ENCODE peak calls at places on chromosomes 16 and 17, in ten cellular contexts. Y is mammary epithelial cell; D is CD4-positive, alpha-beta memory T cell; P is sigmoid colon; G is BE2C; L is hepatocyte; Z is fibroblast of lung; A is Panc1; Q is thoracic aorta; O is right cardiac atrium. C is an unnamed sample.

GRCh38 chr17:73652886-73653480 is 8.7 kb upstream of the SDK2 start:
- DNase-seq in G (no peak), L (no peak), O (no peak), Y (no peak), A (no peak), Q (no peak), Z (no peak), D (no peak), P (no peak), C (no peak)

GRCh38 chr17:6695565-6695964 is 17.6 kb downstream of the SLC13A5 start:
- DNase-seq in Z (no peak), O (peak; percentile 26), Y (no peak), D (no peak), L (no peak), G (no peak), P (no peak), Q (no peak), A (no peak), C (no peak)

GRCh38 chr16:57386381-57386951 is 14.2 kb downstream of the CX3CL1 start:
- DNase-seq in Z (peak; percentile 59), D (no peak), O (no peak), Q (no peak), Y (no peak), P (no peak), L (no peak), G (no peak), A (no peak), C (no peak)

GRCh38 chr17:79989106-79989835 is 46.4 kb downstream of the TBC1D16 start:
- DNase-seq in G (no peak), Z (no peak), Q (no peak), Y (no peak), L (no peak), A (no peak), O (no peak), P (peak; percentile 43), D (no peak), C (no peak)

GRCh38 chr17:72542317-72542716 is 421.5 kb downstream of the SOX9 start:
- DNase-seq in L (no peak), A (no peak), G (no peak), O (no peak), D (no peak), Z (no peak), Y (no peak), P (no peak), Q (no peak), C (no peak)

GRCh38 chr17:80021600-80021999 is 14.1 kb downstream of the TBC1D16 start:
- DNase-seq in G (no peak), Y (no peak), L (no peak), A (no peak), Z (no peak), Q (no peak), O (no peak), D (no peak), P (no peak), C (no peak)

GRCh38 chr17:50533720-50534148 is 1.2 kb downstream of the EPN3 start:
- DNase-seq in G (peak; percentile 49), Y (no peak), A (no peak), P (no peak), D (no peak), O (peak; percentile 75), Z (peak; percentile 53), L (peak; percentile 61), Q (no peak), C (no peak)

GRCh38 chr17:80959330-80960036 is 32.2 kb upstream of the CHMP6 start:
- DNase-seq in D (no peak), Z (peak; percentile 92), Q (peak; percentile 69), A (no peak), G (peak; percentile 97), Y (no peak), L (no peak), P (peak; percentile 98), O (peak; percentile 91), C (no peak)

GRCh38 chr17:82961366-82962162 is 117.8 kb upstream of the METRNL start:
- DNase-seq in Q (no peak), A (no peak), G (no peak), O (no peak), D (no peak), P (peak; percentile 52), L (no peak), Y (no peak), Z (no peak), C (no peak)

GRCh38 chr17:82963104-82963950 is 116.1 kb upstream of the METRNL start:
- DNase-seq in P (peak; percentile 93), Z (peak; percentile 80), A (no peak), Y (peak; percentile 17), D (peak; percentile 16), O (peak; percentile 88), G (peak; percentile 80), L (peak; percentile 90), Q (peak; percentile 45), C (peak; percentile 47)

GRCh38 chr17:82959990-82960418 is 119.4 kb upstream of the METRNL start:
- DNase-seq in L (no peak), A (no peak), P (peak; percentile 37), O (no peak), Q (no peak), G (no peak), D (no peak), Y (no peak), Z (no peak), C (no peak)

GRCh38 chr17:82960419-82961271 is 118.8 kb upstream of the METRNL start:
- DNase-seq in Q (no peak), G (no peak), Y (no peak), Z (no peak), O (no peak), D (no peak), P (peak; percentile 61), L (no peak), A (no peak), C (no peak)

GRCh38 chr17:82962163-82962720 is 117.2 kb upstream of the METRNL start:
- DNase-seq in Y (no peak), A (no peak), Z (peak; percentile 30), D (no peak), L (no peak), P (peak; percentile 30), Q (no peak), G (no peak), O (no peak), C (no peak)
- H3K4me1 ChIP-seq in Y (peaks cover 10% of the 10 kb centered on the region), A (no peaks in the 10 kb centered on the region), Z (no peaks in the 10 kb centered on the region), D (peaks cover 3% of the 10 kb centered on the region), L (peaks cover 5% of the 10 kb centered on the region), P (peaks cover 7% of the 10 kb centered on the region), Q (peaks cover 4% of the 10 kb centered on the region), G (no peaks in the 10 kb centered on the region), O (no peaks in the 10 kb centered on the region), C (no peaks in the 10 kb centered on the region)

GRCh38 chr17:68441064-68441770 is 16.1 kb downstream of the WIPI1 start:
- DNase-seq in L (peak; percentile 26), P (no peak), A (no peak), O (no peak), Q (no peak), Z (no peak), G (peak; percentile 20), Y (no peak), D (no peak), C (no peak)

GRCh38 chr17:68440526-68440925 is 16.8 kb downstream of the WIPI1 start:
- DNase-seq in Y (no peak), Z (no peak), G (no peak), P (no peak), Q (no peak), L (no peak), D (no peak), O (no peak), A (no peak), C (no peak)

GRCh38 chr17:68435876-68436842 is 21.1 kb downstream of the WIPI1 start:
- DNase-seq in Z (peak; percentile 78), O (peak; percentile 74), G (peak; percentile 84), D (peak; percentile 82), P (peak; percentile 84), L (peak; percentile 87), Q (no peak), Y (peak; percentile 62), A (peak; percentile 71), C (peak; percentile 58)

GRCh38 chr17:68437979-68438877 is 19.1 kb downstream of the WIPI1 start:
- DNase-seq in Q (no peak), D (peak; percentile 44), G (no peak), L (peak; percentile 63), Y (no peak), P (no peak), A (no peak), O (peak; percentile 51), Z (no peak), C (no peak)

DNA sequence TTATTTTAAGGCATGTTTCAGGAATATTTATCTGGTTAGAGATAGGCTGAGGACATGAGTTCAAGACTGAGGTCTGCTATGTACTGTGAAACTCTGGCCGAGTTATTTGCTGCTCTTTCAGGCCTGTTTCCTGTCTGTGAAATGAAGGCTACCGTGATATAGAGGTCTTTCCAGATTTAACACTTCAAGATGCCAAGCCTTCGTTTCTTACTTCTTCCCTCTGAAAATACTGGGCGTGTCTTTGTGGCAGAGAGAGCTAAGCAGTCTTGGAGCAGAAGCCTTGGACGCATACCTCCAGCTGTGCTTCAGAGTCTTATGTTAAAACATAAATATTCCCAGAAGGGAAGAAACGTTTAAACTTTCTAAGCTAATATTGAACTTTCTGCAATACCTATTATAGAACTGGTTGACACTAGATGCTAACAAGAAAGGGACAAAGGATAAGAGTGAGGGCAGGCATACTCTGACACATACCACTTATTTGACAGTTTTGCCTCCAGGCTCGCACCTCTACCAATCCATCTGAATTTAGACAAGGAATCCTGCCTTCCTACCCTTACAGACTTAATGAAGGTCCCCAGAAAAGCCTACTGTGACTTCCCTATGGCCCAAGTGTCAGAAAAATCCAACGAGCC is 17.5 kb downstream of the WIPI1 start:
- DNase-seq in O (no peak), Y (no peak), L (no peak), Q (no peak), D (no peak), P (no peak), Z (no peak), A (no peak), G (no peak), C (no peak)
- H3K4me1 ChIP-seq in O (peaks cover 11% of the 10 kb centered on the region), Y (peaks cover 5% of the 10 kb centered on the region), L (peaks cover 21% of the 10 kb centered on the region), Q (no peaks in the 10 kb centered on the region), D (peaks cover 49% of the 10 kb centered on the region), P (peaks cover 45% of the 10 kb centered on the region), Z (peaks cover 6% of the 10 kb centered on the region), A (no peaks in the 10 kb centered on the region), G (peaks cover 11% of the 10 kb centered on the region), C (no peaks in the 10 kb centered on the region)

GRCh38 chr17:3964203-3965122 is at the start of gene ATP2A3:
- DNase-seq in O (no peak), A (no peak), Z (no peak), G (no peak), P (no peak), Y (no peak), Q (no peak), D (peak; percentile 59), L (peak; percentile 45), C (no peak)

GRCh38 chr17:3960764-3961163 is 3.5 kb downstream of the ATP2A3 start:
- DNase-seq in O (no peak), D (no peak), Q (no peak), P (no peak), Y (no peak), G (no peak), Z (peak; percentile 86), L (no peak), A (no peak), C (no peak)

GRCh38 chr17:3961564-3962047 is 2.6 kb downstream of the ATP2A3 start:
- DNase-seq in A (no peak), G (no peak), D (peak; percentile 14), L (no peak), Y (no peak), O (no peak), Z (no peak), P (no peak), Q (no peak), C (no peak)

GRCh38 chr17:3963214-3964201 is 729 bp downstream of the ATP2A3 start:
- DNase-seq in Q (no peak), A (no peak), P (no peak), O (no peak), L (no peak), G (no peak), Z (no peak), D (peak; percentile 77), Y (no peak), C (no peak)

DNA sequence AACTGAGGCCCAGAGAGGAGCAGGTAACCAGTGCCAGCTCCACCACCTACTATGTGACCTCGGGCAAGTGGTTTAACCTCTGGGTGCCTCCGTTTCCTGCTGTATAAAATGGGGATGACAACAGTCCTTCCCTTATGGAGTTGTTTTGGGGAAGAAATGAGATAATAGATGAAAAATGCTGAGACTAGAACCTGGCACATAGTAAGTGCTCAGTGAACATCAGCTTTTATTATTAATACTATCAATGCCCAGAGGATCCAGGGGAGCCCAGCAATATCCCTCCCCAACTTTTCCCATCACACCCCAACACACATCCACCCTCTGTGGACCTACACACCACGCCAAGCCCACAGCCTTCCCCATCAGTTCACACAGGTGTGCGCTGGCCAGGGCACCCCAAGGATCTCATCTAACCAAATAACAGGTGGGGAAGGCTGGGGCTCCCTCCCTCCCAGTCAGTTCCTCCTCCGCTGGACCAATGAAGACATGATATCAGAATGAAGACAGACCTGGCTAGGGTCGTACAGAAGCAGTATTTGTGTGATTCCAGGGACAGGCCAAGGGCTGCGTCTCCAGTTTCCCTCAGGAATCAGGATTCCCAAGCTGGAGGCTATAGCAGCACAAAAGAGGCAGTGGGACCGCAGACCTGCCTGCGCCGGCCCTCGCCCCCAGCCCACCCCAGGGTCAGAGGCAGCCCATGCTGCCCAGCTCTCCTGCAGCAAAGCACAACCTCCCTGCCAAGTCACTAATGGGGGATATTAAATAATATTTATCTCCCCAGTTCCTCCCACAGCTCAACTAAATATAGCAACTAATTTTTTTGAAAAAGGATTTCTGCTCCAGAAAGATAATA is 1.8 kb downstream of the ATP2A3 start:
- DNase-seq in D (no peak), O (no peak), P (no peak), Q (no peak), L (no peak), G (no peak), Y (no peak), Z (no peak), A (no peak), C (no peak)
- H3K4me1 ChIP-seq in D (peaks cover 61% of the 10 kb centered on the region), O (peaks cover 3% of the 10 kb centered on the region), P (peaks cover 23% of the 10 kb centered on the region), Q (peaks cover 18% of the 10 kb centered on the region), L (peaks cover 18% of the 10 kb centered on the region), G (no peaks in the 10 kb centered on the region), Y (peaks cover 4% of the 10 kb centered on the region), Z (peaks cover 5% of the 10 kb centered on the region), A (peaks cover 16% of the 10 kb centered on the region), C (peaks cover 2% of the 10 kb centered on the region)

GRCh38 chr17:48804936-48805411 is 12.1 kb downstream of the TTLL6 start:
- DNase-seq in D (peak; percentile 49), Y (peak; percentile 21), Z (peak; percentile 52), L (peak; percentile 79), A (no peak), P (peak; percentile 74), G (peak; percentile 74), Q (no peak), O (peak; percentile 35), C (no peak)
- H3K4me1 ChIP-seq in D (no peaks in the 10 kb centered on the region), Y (no peaks in the 10 kb centered on the region), Z (no peaks in the 10 kb centered on the region), L (peaks cover 9% of the 10 kb centered on the region), A (peaks cover 3% of the 10 kb centered on the region), P (peaks cover 20% of the 10 kb centered on the region), G (no peaks in the 10 kb centered on the region), Q (no peaks in the 10 kb centered on the region), O (no peaks in the 10 kb centered on the region), C (no peaks in the 10 kb centered on the region)